ENCODE peak calls at places on chromosomes 4 and X, in four cellular contexts. One of them, this sample, is unnamed.

GRCh38 chr4:97513917-97514316 is 629.4 kb downstream of the STPG2 start:
- DNase-seq in kidney epithelial cell: no peak
- DNase-seq in A549: no peak
- DNase-seq in right lobe of liver: no peak
- DNase-seq in this sample: no peak

GRCh38 chr4:53929311-53929710 is 135.1 kb downstream of the CHIC2 start:
- DNase-seq in kidney epithelial cell: no peak
- DNase-seq in A549: no peak
- DNase-seq in right lobe of liver: no peak
- DNase-seq in this sample: no peak

GRCh38 chr4:143025111-143025704 is 159.5 kb upstream of the USP38 start:
- DNase-seq in kidney epithelial cell: peak; percentile 25
- DNase-seq in A549: peak; percentile 41
- DNase-seq in right lobe of liver: no peak
- DNase-seq in this sample: no peak

GRCh38 chr4:54516556-54517215 is 141.1 kb upstream of the KIT start:
- DNase-seq in kidney epithelial cell: no peak
- DNase-seq in A549: no peak
- DNase-seq in right lobe of liver: no peak
- DNase-seq in this sample: no peak

GRCh38 chr4:183996868-183997267 is 91.8 kb downstream of the STOX2 start:
- DNase-seq in kidney epithelial cell: no peak
- DNase-seq in A549: no peak
- DNase-seq in right lobe of liver: no peak
- DNase-seq in this sample: no peak

GRCh38 chr4:108965031-108965430 is 202.2 kb upstream of the ETNPPL start:
- DNase-seq in kidney epithelial cell: no peak
- DNase-seq in A549: no peak
- DNase-seq in right lobe of liver: no peak
- DNase-seq in this sample: no peak

GRCh38 chr4:78954048-78954666 is 14.9 kb upstream of the PAQR3 start:
- DNase-seq in kidney epithelial cell: no peak
- DNase-seq in A549: peak; percentile 12
- DNase-seq in right lobe of liver: no peak
- DNase-seq in this sample: no peak

GRCh38 chrX:151697537-151697936 is 2.3 kb downstream of the PRRG3 start:
- DNase-seq in kidney epithelial cell: no peak
- DNase-seq in A549: no peak
- DNase-seq in right lobe of liver: no peak
- DNase-seq in this sample: peak; percentile 75

GRCh38 chr4:112145820-112146813 is 863 bp downstream of the FAM241A start:
- DNase-seq in kidney epithelial cell: no peak
- DNase-seq in A549: peak; percentile 39
- DNase-seq in right lobe of liver: peak; percentile 64
- DNase-seq in this sample: no peak

GRCh38 chr4:73070072-73070385 is 513 bp upstream of the COX18 start:
- DNase-seq in kidney epithelial cell: no peak
- DNase-seq in A549: no peak
- DNase-seq in right lobe of liver: no peak
- DNase-seq in this sample: no peak

GRCh38 chrX:150229030-150229429 is 134.1 kb upstream of the MAMLD1 start:
- DNase-seq in kidney epithelial cell: no peak
- DNase-seq in A549: no peak
- DNase-seq in right lobe of liver: no peak
- DNase-seq in this sample: no peak

GRCh38 chr4:85019411-85019810 is 52.9 kb upstream of the WDFY3 start:
- DNase-seq in kidney epithelial cell: no peak
- DNase-seq in A549: no peak
- DNase-seq in right lobe of liver: no peak
- DNase-seq in this sample: no peak

GRCh38 chrX:100928660-100929613 is at the start of gene XKRX:
- DNase-seq in kidney epithelial cell: no peak
- DNase-seq in A549: peak; percentile 23
- DNase-seq in right lobe of liver: peak; percentile 45
- DNase-seq in this sample: no peak

GRCh38 chr4:127162741-127163140 is 470.0 kb upstream of the INTU start:
- DNase-seq in kidney epithelial cell: no peak
- DNase-seq in A549: no peak
- DNase-seq in right lobe of liver: no peak
- DNase-seq in this sample: peak; percentile 14

GRCh38 chr4:23114538-23114937 is 421.8 kb downstream of the GBA3 start:
- DNase-seq in kidney epithelial cell: no peak
- DNase-seq in A549: no peak
- DNase-seq in right lobe of liver: no peak
- DNase-seq in this sample: no peak

GRCh38 chr4:38416450-38417014 is 247.5 kb upstream of the KLF3 start:
- DNase-seq in kidney epithelial cell: no peak
- DNase-seq in A549: no peak
- DNase-seq in right lobe of liver: no peak
- DNase-seq in this sample: no peak

GRCh38 chr4:74418063-74418670 is 26.8 kb upstream of the AREG start:
- DNase-seq in kidney epithelial cell: no peak
- DNase-seq in A549: peak; percentile 48
- DNase-seq in right lobe of liver: no peak
- DNase-seq in this sample: peak; percentile 78

GRCh38 chr4:4426511-4427477 is 39.9 kb downstream of the NSG1 start:
- DNase-seq in kidney epithelial cell: peak; percentile 25
- DNase-seq in A549: no peak
- DNase-seq in right lobe of liver: no peak
- DNase-seq in this sample: no peak

GRCh38 chr4:4425696-4426095 is 38.8 kb downstream of the NSG1 start:
- DNase-seq in kidney epithelial cell: no peak
- DNase-seq in A549: no peak
- DNase-seq in right lobe of liver: no peak
- DNase-seq in this sample: no peak

GRCh38 chr4:4427886-4428285 is 41.0 kb downstream of the NSG1 start:
- DNase-seq in kidney epithelial cell: no peak
- DNase-seq in A549: no peak
- DNase-seq in right lobe of liver: no peak
- DNase-seq in this sample: no peak

GRCh38 chr4:4428966-4429875 is 42.3 kb downstream of the NSG1 start:
- DNase-seq in kidney epithelial cell: no peak
- DNase-seq in A549: no peak
- DNase-seq in right lobe of liver: no peak
- DNase-seq in this sample: no peak

DNA sequence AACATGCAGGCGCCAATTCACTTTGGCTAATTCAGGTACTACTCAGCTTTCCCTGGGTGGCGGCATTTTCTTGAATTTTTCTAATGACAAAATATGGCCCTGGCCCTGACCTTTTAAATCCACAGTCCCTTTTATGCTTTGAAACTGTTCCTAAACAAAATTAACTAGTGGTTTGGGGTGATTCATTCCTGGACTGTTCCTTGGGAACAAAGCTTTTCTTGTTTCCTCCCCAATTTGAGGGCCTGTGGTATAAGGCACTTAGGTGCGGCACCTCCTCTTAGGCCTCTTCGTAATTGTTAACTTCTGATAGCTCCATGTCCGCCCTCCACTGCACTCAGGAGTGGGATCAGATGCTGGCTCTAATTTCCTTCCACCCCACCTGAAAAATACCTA is 40.6 kb downstream of the NSG1 start:
- DNase-seq in kidney epithelial cell: peak; percentile 16
- DNase-seq in A549: no peak
- DNase-seq in right lobe of liver: no peak
- DNase-seq in this sample: no peak
- H3K4me3 ChIP-seq in kidney epithelial cell: no peak overlapping the region
- H3K4me3 ChIP-seq in A549: no peak overlapping the region
- H3K4me3 ChIP-seq in right lobe of liver: no peak overlapping the region
- H3K4me3 ChIP-seq in this sample: no peak overlapping the region

DNA sequence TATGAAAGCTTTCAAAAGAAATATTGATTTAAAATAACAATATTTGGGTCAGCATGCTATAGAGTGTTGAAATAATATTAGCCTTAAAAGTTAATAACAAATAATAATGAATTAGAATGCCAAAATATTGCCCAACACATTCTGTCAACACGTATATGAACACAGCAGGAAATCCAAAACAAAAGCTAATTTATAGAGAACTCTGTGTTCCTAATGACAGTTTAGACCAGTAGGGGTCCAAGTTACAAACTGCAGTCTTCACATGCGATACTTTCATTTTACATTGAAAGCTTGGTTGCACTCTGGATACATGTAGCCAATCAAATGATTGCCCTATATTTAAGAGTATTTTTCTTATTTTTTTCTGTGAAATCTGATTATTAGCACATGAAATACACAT is 274.4 kb downstream of the DCTD start:
- DNase-seq in kidney epithelial cell: no peak
- DNase-seq in A549: peak; percentile 0
- DNase-seq in right lobe of liver: no peak
- DNase-seq in this sample: no peak
- TF ChIP-seq CTCF in kidney epithelial cell: peak; percentile 41
- TF ChIP-seq CTCF in A549: no peak
- TF ChIP-seq CTCF in right lobe of liver: peak; percentile 23
- TF ChIP-seq CTCF in this sample: peak; percentile 6

DNA sequence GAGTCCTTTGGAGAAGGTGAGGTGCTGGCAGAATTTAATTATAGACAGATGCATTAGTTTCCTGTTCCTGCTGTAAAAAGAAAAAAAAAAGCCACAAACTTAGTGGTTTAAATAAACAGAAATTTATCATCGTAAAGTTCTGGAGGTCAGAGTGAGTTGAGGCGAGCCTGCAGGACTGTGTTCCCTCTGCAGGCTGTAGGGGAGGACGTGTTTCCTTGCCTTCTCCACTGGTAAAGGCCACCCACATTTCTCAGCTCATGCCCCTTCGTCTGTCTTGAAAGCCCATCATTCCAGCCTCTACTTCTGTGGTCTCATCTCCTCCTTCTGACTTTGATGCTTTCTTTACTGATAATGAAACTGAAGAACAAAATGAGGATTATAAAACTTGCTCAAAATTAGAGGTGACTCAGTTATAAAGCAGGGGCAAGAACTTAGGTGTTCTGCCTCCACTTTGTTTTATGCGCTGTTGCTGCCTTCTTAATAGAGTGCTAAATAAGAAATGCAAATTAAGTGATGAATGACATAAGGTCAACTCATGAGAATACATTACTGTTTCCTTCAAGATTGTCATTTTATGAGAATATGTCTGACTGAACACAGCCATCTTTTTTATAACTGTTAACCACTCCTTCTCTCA is 143.1 kb downstream of the STIM2 start:
- DNase-seq in kidney epithelial cell: no peak
- DNase-seq in A549: no peak
- DNase-seq in right lobe of liver: no peak
- DNase-seq in this sample: peak; percentile 56
- H3K4me3 ChIP-seq in kidney epithelial cell: no peak overlapping the region
- H3K4me3 ChIP-seq in A549: no peak overlapping the region
- H3K4me3 ChIP-seq in right lobe of liver: no peak overlapping the region
- H3K4me3 ChIP-seq in this sample: no peak overlapping the region

GRCh38 chr4:14259926-14260325 is 632.4 kb upstream of the BOD1L1 start:
- DNase-seq in kidney epithelial cell: no peak
- DNase-seq in A549: no peak
- DNase-seq in right lobe of liver: no peak
- DNase-seq in this sample: no peak

GRCh38 chr4:14257903-14258302 is 630.4 kb upstream of the BOD1L1 start:
- DNase-seq in kidney epithelial cell: no peak
- DNase-seq in A549: no peak
- DNase-seq in right lobe of liver: no peak
- DNase-seq in this sample: no peak

GRCh38 chr4:14264437-14264836 is 636.9 kb upstream of the BOD1L1 start:
- DNase-seq in kidney epithelial cell: no peak
- DNase-seq in A549: peak; percentile 23
- DNase-seq in right lobe of liver: no peak
- DNase-seq in this sample: no peak

GRCh38 chr4:14262221-14262620 is 634.7 kb upstream of the BOD1L1 start:
- DNase-seq in kidney epithelial cell: no peak
- DNase-seq in A549: no peak
- DNase-seq in right lobe of liver: no peak
- DNase-seq in this sample: no peak

GRCh38 chr4:14260591-14260990 is 633.1 kb upstream of the BOD1L1 start:
- DNase-seq in kidney epithelial cell: no peak
- DNase-seq in A549: no peak
- DNase-seq in right lobe of liver: no peak
- DNase-seq in this sample: no peak
- TF ChIP-seq CTCF in kidney epithelial cell: no peak
- TF ChIP-seq CTCF in A549: no peak
- TF ChIP-seq CTCF in right lobe of liver: no peak
- TF ChIP-seq CTCF in this sample: no peak

GRCh38 chr4:7540654-7541413 is 106.1 kb upstream of the PSAPL1 start:
- DNase-seq in kidney epithelial cell: no peak
- DNase-seq in A549: no peak
- DNase-seq in right lobe of liver: no peak
- DNase-seq in this sample: no peak
- H3K4me3 ChIP-seq in kidney epithelial cell: no peak overlapping the region
- H3K4me3 ChIP-seq in A549: no peak overlapping the region
- H3K4me3 ChIP-seq in right lobe of liver: no peak overlapping the region
- H3K4me3 ChIP-seq in this sample: no peak overlapping the region

GRCh38 chrX:94524867-94525266 is 850.9 kb downstream of the FAM133A start:
- DNase-seq in kidney epithelial cell: no peak
- DNase-seq in A549: no peak
- DNase-seq in right lobe of liver: no peak
- DNase-seq in this sample: no peak
- TF ChIP-seq CTCF in kidney epithelial cell: no peak
- TF ChIP-seq CTCF in A549: no peak
- TF ChIP-seq CTCF in right lobe of liver: no peak
- TF ChIP-seq CTCF in this sample: no peak

GRCh38 chr4:39823193-39823592 is 125.3 kb downstream of the UBE2K start:
- DNase-seq in kidney epithelial cell: no peak
- DNase-seq in A549: no peak
- DNase-seq in right lobe of liver: no peak
- DNase-seq in this sample: no peak
- H3K4me3 ChIP-seq in kidney epithelial cell: no peak overlapping the region
- H3K4me3 ChIP-seq in A549: no peak overlapping the region
- H3K4me3 ChIP-seq in right lobe of liver: no peak overlapping the region
- H3K4me3 ChIP-seq in this sample: no peak overlapping the region

DNA sequence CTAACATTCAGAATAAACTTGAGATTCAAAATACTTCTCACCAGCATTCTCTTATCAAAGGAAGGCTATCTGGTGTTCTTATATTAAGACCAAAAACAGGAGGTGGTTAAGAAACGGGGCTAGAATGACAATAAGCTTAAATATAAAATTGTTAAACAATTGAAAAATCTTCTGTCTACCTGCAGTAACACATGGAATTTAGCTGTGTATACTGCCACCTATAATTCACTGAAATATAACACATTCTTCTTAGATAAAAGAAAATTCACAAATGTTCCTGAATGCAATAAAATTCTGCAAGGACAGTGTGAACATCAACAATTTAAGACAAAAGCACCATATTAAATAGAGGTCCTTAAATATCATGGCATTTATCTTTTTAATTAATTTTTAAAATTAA is 11.5 kb upstream of the PCDH10 start:
- DNase-seq in kidney epithelial cell: no peak
- DNase-seq in A549: no peak
- DNase-seq in right lobe of liver: no peak
- DNase-seq in this sample: no peak
- TF ChIP-seq CTCF in kidney epithelial cell: no peak
- TF ChIP-seq CTCF in A549: no peak
- TF ChIP-seq CTCF in right lobe of liver: no peak
- TF ChIP-seq CTCF in this sample: no peak